ENCODE peak calls at places on chromosomes 6 and 20, in five cellular contexts. S, Q, P, J and L are unnamed samples.

GRCh38 chr6:18388942-18389341 is 1.8 kb downstream of the RNF144B start:
- DNase-seq in S (no peak), P (no peak), J (no peak), Q (no peak), L (peak)

GRCh38 chr20:24376523-24377085 is 92.8 kb upstream of the SYNDIG1 start:
- DNase-seq in J (no peak), S (no peak), Q (no peak), P (no peak), L (no peak)

GRCh38 chr20:53387983-53388675 is 205.5 kb downstream of the ZNF217 start:
- DNase-seq in P (no peak), Q (no peak), J (no peak), S (no peak), L (no peak)

GRCh38 chr20:22106308-22106938 is 401.0 kb downstream of the PAX1 start:
- DNase-seq in P (no peak), S (no peak), J (no peak), Q (no peak), L (peak)

GRCh38 chr6:123965894-123966293 is 162.2 kb downstream of the NKAIN2 start:
- DNase-seq in P (no peak), J (peak), Q (no peak), S (no peak), L (no peak)

GRCh38 chr6:92667843-92668242 is 751.5 kb downstream of the EPHA7 start:
- DNase-seq in Q (no peak), P (no peak), J (peak), S (no peak), L (no peak)

GRCh38 chr6:170584954-170585498 is 589 bp upstream of the PDCD2 start:
- DNase-seq in S (peak), Q (no peak), J (no peak), P (no peak), L (no peak)

GRCh38 chr20:63708301-63709148 is 686 bp downstream of the ZGPAT start:
- DNase-seq in J (no peak), P (no peak), S (no peak), Q (peak), L (no peak)

GRCh38 chr6:158467923-158468322 is 92.0 kb upstream of the TMEM181 start:
- DNase-seq in P (no peak), S (no peak), J (no peak), Q (no peak), L (no peak)

GRCh38 chr20:39633689-39634088 is 671.5 kb downstream of the DHX35 start:
- DNase-seq in P (no peak), S (no peak), Q (no peak), J (no peak), L (no peak)

GRCh38 chr20:402898-403581 is 5.1 kb upstream of the RBCK1 start:
- DNase-seq in J (no peak), P (no peak), S (no peak), Q (no peak), L (no peak)

GRCh38 chr6:13517116-13517515 is 29.7 kb upstream of the GFOD1 start:
- DNase-seq in Q (no peak), J (no peak), P (no peak), S (no peak), L (no peak)

GRCh38 chr20:9352740-9353139 is 161.7 kb upstream of the LAMP5 start:
- DNase-seq in P (no peak), S (no peak), J (no peak), Q (no peak), L (no peak)

GRCh38 chr20:9353180-9353915 is 161.0 kb upstream of the LAMP5 start:
- DNase-seq in S (no peak), P (no peak), J (no peak), Q (no peak), L (no peak)

GRCh38 chr20:9349256-9349655 is 165.1 kb upstream of the LAMP5 start:
- DNase-seq in J (no peak), S (no peak), P (no peak), Q (no peak), L (no peak)

GRCh38 chr20:9354579-9354978 is 159.8 kb upstream of the LAMP5 start:
- DNase-seq in Q (no peak), P (no peak), J (no peak), S (no peak), L (no peak)

DNA sequence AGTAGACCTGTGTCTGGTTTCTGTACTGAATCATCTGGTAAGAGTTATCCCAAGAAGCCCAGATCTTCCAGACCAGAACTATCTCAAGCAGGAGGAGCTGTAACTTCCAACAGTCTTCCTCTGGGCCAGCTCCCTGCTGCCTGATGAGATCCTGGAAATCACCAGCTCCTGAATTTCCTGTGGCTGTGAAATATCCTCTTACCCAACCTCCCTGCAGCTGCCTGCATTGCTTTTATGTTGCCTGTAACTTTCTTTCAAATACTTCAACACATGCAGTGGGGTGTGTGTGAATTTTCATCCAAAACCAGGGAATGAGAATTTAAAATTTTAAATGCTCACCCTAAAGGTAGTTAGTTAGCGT is 160.5 kb upstream of the LAMP5 start:
- DNase-seq in P (peak), Q (no peak), J (no peak), S (no peak), L (no peak)
- TF ChIP-seq CTCF in P (no peak), Q (no peak), J (no peak), S (no peak), L (no peak)

GRCh38 chr6:32047855-32048766 is 9.9 kb downstream of the CYP21A2 start:
- DNase-seq in P (no peak), S (peak), J (peak), Q (peak), L (peak)

GRCh38 chr6:32045811-32046449 is 7.7 kb downstream of the CYP21A2 start:
- DNase-seq in S (peak), P (no peak), Q (no peak), J (no peak), L (no peak)

GRCh38 chr6:32047084-32047478 is 8.9 kb downstream of the CYP21A2 start:
- DNase-seq in P (peak), S (peak), Q (no peak), J (peak), L (peak)

GRCh38 chr6:32047539-32047854 is 9.3 kb downstream of the CYP21A2 start:
- DNase-seq in J (no peak), P (no peak), Q (no peak), S (no peak), L (no peak)

GRCh38 chr6:32046450-32047083 is 8.4 kb downstream of the CYP21A2 start:
- DNase-seq in Q (no peak), J (peak), S (peak), P (no peak), L (no peak)
- TF ChIP-seq CTCF in Q (no peak), J (no peak), S (no peak), P (no peak), L (peak)

GRCh38 chr6:43308101-43308989 is at the start of gene CRIP3:
- DNase-seq in S (no peak), J (peak), Q (no peak), P (no peak), L (peak)
- TF ChIP-seq CTCF in S (no peak), J (peak), Q (no peak), P (peak), L (peak)

GRCh38 chr6:53151676-53152075 is 3.0 kb upstream of the GCM1 start:
- DNase-seq in P (no peak), S (no peak), J (no peak), Q (no peak), L (no peak)
- TF ChIP-seq CTCF in P (peak), S (no peak), J (no peak), Q (no peak), L (peak)

DNA sequence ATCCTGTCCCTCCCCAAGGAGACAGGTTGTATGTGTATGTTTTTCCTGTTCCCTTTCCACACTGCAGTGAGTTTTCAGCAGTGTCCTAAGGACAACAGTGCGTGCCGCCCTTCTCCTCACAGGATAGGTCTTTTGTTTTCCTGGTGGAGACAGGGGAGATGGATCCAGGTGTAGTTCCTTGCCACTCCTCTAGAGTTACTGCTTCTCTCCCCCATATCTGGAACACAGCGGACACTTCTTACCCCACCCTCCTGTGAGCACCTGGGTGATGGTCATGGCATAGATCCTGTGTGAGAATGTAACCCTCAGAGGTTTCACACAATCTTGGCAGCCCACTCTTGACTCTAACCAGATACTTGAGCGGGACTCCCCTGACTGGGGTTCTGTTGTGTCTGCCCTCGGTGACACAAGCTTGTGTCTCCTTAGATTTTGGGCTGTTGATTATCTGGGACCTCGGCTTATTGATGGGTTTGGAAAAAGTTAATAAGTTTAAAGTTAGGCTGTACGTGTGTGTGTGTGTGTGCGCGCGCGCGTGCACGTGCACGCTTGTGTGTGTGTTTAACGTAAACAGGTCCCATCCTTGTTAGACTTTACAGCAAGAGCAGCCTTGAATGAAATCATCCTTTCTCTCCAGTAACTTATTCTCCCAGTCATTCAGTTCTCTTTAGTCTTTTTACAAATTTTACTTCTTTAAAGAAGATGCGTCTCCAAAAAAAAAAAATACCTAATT is 131.3 kb upstream of the EDN1 start:
- DNase-seq in P (no peak), Q (no peak), J (no peak), S (no peak), L (no peak)
- TF ChIP-seq CTCF in P (no peak), Q (no peak), J (no peak), S (no peak), L (peak)